ENCODE peak calls at places on chromosomes 6 and 20, in six cellular contexts. P is AG04449, D is brain microvascular endothelial cell, B is upper lobe of right lung, Y is NCI-H2081, Q is bronchial epithelial cell. G is an unnamed sample.

GRCh38 chr6:85449818-85450577 is at the start of gene NT5E:
- DNase-seq in Q (peak), D (peak), B (peak), P (no peak), Y (peak), G (no peak)

GRCh38 chr6:108677357-108677756 is 116.6 kb downstream of the FOXO3 start:
- DNase-seq in D (no peak), P (no peak), Y (peak), Q (no peak), B (no peak), G (peak)

GRCh38 chr6:50264995-50265571 is 215.4 kb upstream of the DEFB112 start:
- DNase-seq in P (no peak), D (peak), B (no peak), Q (peak), Y (no peak), G (no peak)

GRCh38 chr20:59939879-59940128 is 301 bp downstream of the PPP1R3D start:
- DNase-seq in D (no peak), P (no peak), Q (no peak), Y (no peak), B (peak), G (no peak)

GRCh38 chr20:20462185-20462584 is 94.3 kb downstream of the INSM1 start:
- DNase-seq in Y (peak), P (no peak), D (no peak), B (no peak), Q (no peak), G (no peak)

GRCh38 chr6:12528581-12529363 is 187.8 kb upstream of the PHACTR1 start:
- DNase-seq in D (no peak), Q (no peak), B (no peak), P (no peak), Y (no peak), G (no peak)

GRCh38 chr6:166026586-166027126 is 141.0 kb downstream of the TBXT start:
- DNase-seq in D (no peak), P (no peak), Q (no peak), Y (no peak), B (no peak), G (no peak)

GRCh38 chr6:11196511-11197174 is 35.8 kb downstream of the NEDD9 start:
- DNase-seq in P (peak), B (no peak), Y (no peak), Q (no peak), D (peak), G (no peak)

GRCh38 chr6:84466521-84466920 is 239.1 kb upstream of the CEP162 start:
- DNase-seq in D (peak), Q (peak), Y (no peak), B (no peak), P (peak), G (no peak)

GRCh38 chr6:72760130-72760793 is 138.4 kb downstream of the KCNQ5 start:
- DNase-seq in Y (peak), D (peak), P (no peak), Q (no peak), B (no peak), G (no peak)

GRCh38 chr20:63188641-63189321 is 27.1 kb downstream of the YTHDF1 start:
- DNase-seq in Y (no peak), B (no peak), P (no peak), Q (no peak), D (no peak), G (no peak)

GRCh38 chr20:42138711-42139110 is 520.5 kb upstream of the CHD6 start:
- DNase-seq in B (no peak), Q (no peak), D (no peak), Y (no peak), P (no peak), G (no peak)

GRCh38 chr6:117613920-117614535 is 11.7 kb upstream of the GOPC start:
- DNase-seq in B (no peak), D (no peak), Y (no peak), Q (no peak), P (no peak), G (no peak)

GRCh38 chr6:28969129-28969528 is 36.0 kb downstream of the ZNF311 start:
- DNase-seq in Q (no peak), P (no peak), Y (no peak), D (no peak), B (no peak), G (no peak)

GRCh38 chr6:135261872-135262725 is 81.0 kb downstream of the MYB start:
- DNase-seq in Q (no peak), D (peak), Y (no peak), P (no peak), B (no peak), G (no peak)

GRCh38 chr6:102619585-102619984 is 1226.1 kb downstream of the GRIK2 start:
- DNase-seq in P (no peak), Q (peak), Y (peak), D (peak), B (no peak), G (no peak)

GRCh38 chr6:12245763-12246720 is 44.1 kb upstream of the EDN1 start:
- DNase-seq in Q (peak), B (no peak), Y (no peak), D (peak), P (no peak), G (no peak)

GRCh38 chr6:106163446-106163965 is 77.4 kb downstream of the PRDM1 start:
- DNase-seq in P (no peak), D (peak), Q (no peak), B (no peak), Y (no peak), G (no peak)

GRCh38 chr20:37389844-37390275 is 43.9 kb downstream of the SRC start:
- DNase-seq in D (no peak), Y (no peak), B (peak), Q (no peak), P (no peak), G (no peak)

GRCh38 chr6:21587925-21588811 is 5.4 kb upstream of the SOX4 start:
- DNase-seq in P (no peak), D (peak), B (peak), Y (peak), Q (no peak), G (no peak)

GRCh38 chr6:30206799-30207618 is 6.2 kb downstream of the TRIM26 start:
- DNase-seq in D (no peak), Q (peak), P (no peak), Y (no peak), B (peak), G (no peak)

GRCh38 chr20:37346526-37347346 is 796 bp downstream of the SRC start:
- DNase-seq in D (no peak), Y (no peak), Q (no peak), B (no peak), P (no peak), G (no peak)

GRCh38 chr6:110329729-110330436 is 28.3 kb downstream of the METTL24 start:
- DNase-seq in B (no peak), P (no peak), Q (no peak), Y (no peak), D (peak), G (no peak)

GRCh38 chr6:37171141-37171969 is 1.4 kb downstream of the PIM1 start:
- DNase-seq in Y (peak), Q (no peak), P (no peak), B (peak), D (peak), G (no peak)

GRCh38 chr20:13022401-13023170 is 13.8 kb downstream of the SPTLC3 start:
- DNase-seq in D (peak), Y (no peak), B (no peak), Q (peak), P (no peak), G (no peak)

GRCh38 chr6:72622094-72622540 is 253 bp downstream of the KCNQ5 start:
- DNase-seq in P (no peak), Y (peak), Q (no peak), D (no peak), B (peak), G (no peak)

GRCh38 chr20:46093531-46093930 is 3.8 kb upstream of the NCOA5 start:
- DNase-seq in D (no peak), P (no peak), B (no peak), Q (peak), Y (no peak), G (no peak)

GRCh38 chr6:168370310-168370991 is 50.9 kb upstream of the DACT2 start:
- DNase-seq in P (no peak), Y (peak), D (no peak), B (peak), Q (peak), G (no peak)

GRCh38 chr6:1864496-1864895 is 254.8 kb downstream of the FOXC1 start:
- DNase-seq in D (no peak), B (no peak), Y (no peak), Q (peak), P (no peak), G (no peak)

GRCh38 chr20:32902456-32903420 is 44.0 kb downstream of the EFCAB8 start:
- DNase-seq in B (peak), Q (peak), P (no peak), Y (peak), D (peak), G (no peak)

GRCh38 chr6:109484161-109484560 is 1.1 kb upstream of the ZBTB24 start:
- DNase-seq in Y (no peak), P (no peak), B (no peak), Q (no peak), D (no peak), G (no peak)

GRCh38 chr6:134162932-134163331 is 110.5 kb upstream of the SLC2A12 start:
- DNase-seq in Y (no peak), D (no peak), B (no peak), P (no peak), Q (no peak), G (no peak)

GRCh38 chr6:90712165-90712564 is 125.3 kb upstream of the MAP3K7 start:
- DNase-seq in B (no peak), Q (no peak), Y (no peak), P (no peak), D (no peak), G (no peak)

GRCh38 chr6:134247271-134247833 is 70.6 kb downstream of the SGK1 start:
- DNase-seq in B (no peak), P (no peak), Q (peak), Y (peak), D (no peak), G (no peak)